ENCODE peak calls at places on chromosomes 3 and 15, in seven cellular contexts. F is HFF-Myc; H is SW480; Y is nucleus accumbens; A is NCI-H774; R is T-helper 1 cell; E is stimulated activated naive B cell treated with anti-CD40 and anti-IgM and Interleukin-4, amounts not matched to agents 10 μg/mL and 1 μg/mL and 100 μg/mL, for 72 hours. L is an unnamed sample.

GRCh38 chr3:51568041-51568440 is 29.5 kb downstream of the RAD54L2 start:
- DNase-seq in F (no peak), H (no peak), Y (no peak), A (no peak), R (no peak), E (no peak), L (no peak)

GRCh38 chr3:133376805-133377204 is 23.1 kb upstream of the BFSP2 start:
- DNase-seq in F (no peak), H (no peak), Y (no peak), A (no peak), R (no peak), E (no peak), L (no peak)

GRCh38 chr3:33372218-33373081 is 67.8 kb downstream of the UBP1 start:
- DNase-seq in F (no peak), H (peak), Y (no peak), A (peak), R (peak), E (peak), L (no peak)

GRCh38 chr3:154898398-154898797 is 181.7 kb upstream of the MME start:
- DNase-seq in F (no peak), H (no peak), Y (no peak), A (no peak), R (no peak), E (no peak), L (no peak)

GRCh38 chr3:42063886-42064285 is 27.3 kb upstream of the TRAK1 start:
- DNase-seq in F (peak), H (no peak), Y (no peak), A (no peak), R (no peak), E (no peak), L (peak)

GRCh38 chr3:17232442-17232841 is 347.7 kb downstream of the PLCL2 start:
- DNase-seq in F (no peak), H (no peak), Y (no peak), A (no peak), R (no peak), E (no peak), L (no peak)

GRCh38 chr15:31403606-31404005 is 77.0 kb downstream of the KLF13 start:
- DNase-seq in F (no peak), H (no peak), Y (no peak), A (no peak), R (no peak), E (no peak), L (no peak)

GRCh38 chr3:16289144-16289889 is 24.3 kb downstream of the OXNAD1 start:
- DNase-seq in F (no peak), H (no peak), Y (no peak), A (no peak), R (no peak), E (no peak), L (no peak)

GRCh38 chr3:184676927-184677326 is 34.9 kb downstream of the MAGEF1 start:
- DNase-seq in F (no peak), H (no peak), Y (no peak), A (no peak), R (no peak), E (peak), L (no peak)

GRCh38 chr3:41863024-41863423 is 98.9 kb downstream of the ULK4 start:
- DNase-seq in F (no peak), H (no peak), Y (no peak), A (no peak), R (no peak), E (no peak), L (no peak)

GRCh38 chr3:156474560-156475389 is 80.1 kb downstream of the SSR3 start:
- DNase-seq in F (no peak), H (peak), Y (no peak), A (no peak), R (no peak), E (no peak), L (no peak)

GRCh38 chr3:18580268-18580667 is 155.1 kb upstream of the SATB1 start:
- DNase-seq in F (no peak), H (no peak), Y (no peak), A (no peak), R (no peak), E (no peak), L (no peak)

GRCh38 chr15:45630958-45631691 is 3.7 kb upstream of the SQOR start:
- DNase-seq in F (no peak), H (peak), Y (no peak), A (no peak), R (no peak), E (no peak), L (no peak)

GRCh38 chr3:101292027-101292426 is 28.3 kb downstream of the IMPG2 start:
- DNase-seq in F (no peak), H (no peak), Y (no peak), A (no peak), R (no peak), E (no peak), L (no peak)

GRCh38 chr3:126314305-126315082 is 42.7 kb downstream of the KLF15 start:
- DNase-seq in F (no peak), H (no peak), Y (no peak), A (no peak), R (no peak), E (no peak), L (no peak)

GRCh38 chr3:192843742-192844350 is 73.8 kb downstream of the MB21D2 start:
- DNase-seq in F (no peak), H (no peak), Y (no peak), A (peak), R (no peak), E (no peak), L (peak)

GRCh38 chr3:134376385-134376765 is 2.1 kb upstream of the AMOTL2 start:
- DNase-seq in F (no peak), H (no peak), Y (no peak), A (no peak), R (no peak), E (no peak), L (no peak)

GRCh38 chr3:105539897-105540296 is 173.2 kb downstream of the ALCAM start:
- DNase-seq in F (no peak), H (no peak), Y (no peak), A (no peak), R (no peak), E (no peak), L (no peak)

GRCh38 chr3:23944861-23945652 is at the start of gene NR1D2:
- DNase-seq in F (no peak), H (peak), Y (peak), A (peak), R (peak), E (peak), L (peak)

L was measured in upper lobe of left lung.